ENCODE peak calls at places on chromosomes 13 and 19, in seven cellular contexts. K is HEK293T; I is midbrain; U is memory B cell; P is stimulated activated CD4-positive, alpha-beta T cell treated with anti-CD3 and anti-CD28 coated beads, Interleukin-15, amount 100 ng/mL, for 24 hours; O is NCI-H2081; M is COR-L47. X is an unnamed sample.

GRCh38 chr19:45517238-45517637 is 10.0 kb downstream of the VASP start:
- DNase-seq in K (no peak), M (no peak), O (no peak), I (no peak), U (no peak), P (no peak), X (no peak)

GRCh38 chr13:46492946-46493345 is 60.0 kb upstream of the LRCH1 start:
- DNase-seq in U (peak), M (no peak), I (peak), P (no peak), K (peak), O (peak), X (peak)

GRCh38 chr13:50131998-50132936 is 117.0 kb downstream of the KCNRG start:
- DNase-seq in U (peak), P (peak), O (no peak), K (no peak), I (no peak), M (no peak), X (no peak)

GRCh38 chr13:95784161-95784880 is 107.4 kb downstream of the DNAJC3 start:
- DNase-seq in K (no peak), I (no peak), O (no peak), U (no peak), P (no peak), M (no peak), X (no peak)

GRCh38 chr13:114071991-114072390 is 60.4 kb downstream of the RASA3 start:
- DNase-seq in U (no peak), O (no peak), I (no peak), K (no peak), P (no peak), M (no peak), X (no peak)

GRCh38 chr13:21318891-21319532 is 140.1 kb downstream of the ZDHHC20 start:
- DNase-seq in P (no peak), O (no peak), M (no peak), K (no peak), U (no peak), I (peak), X (no peak)

GRCh38 chr13:74674701-74675100 is 540.5 kb upstream of the KLF12 start:
- DNase-seq in I (no peak), O (no peak), K (no peak), U (no peak), P (no peak), M (no peak), X (no peak)

GRCh38 chr19:18737954-18738351 is 53.2 kb downstream of the COMP start:
- DNase-seq in K (no peak), I (no peak), O (no peak), P (no peak), U (no peak), M (no peak), X (no peak)

GRCh38 chr19:14127176-14127575 is 9.2 kb downstream of the ASF1B start:
- DNase-seq in P (no peak), M (no peak), U (no peak), O (no peak), K (no peak), I (no peak), X (no peak)

GRCh38 chr19:17125728-17126677 is 50.4 kb downstream of the MYO9B start:
- DNase-seq in U (peak), P (peak), I (peak), O (no peak), K (no peak), M (no peak), X (peak)

X was measured in G401.